ENCODE peak calls at places on chromosome 11, in ten cellular contexts. I is stomach, R is HepG2, C is body of pancreas, T is A549, L is testis, U is breast epithelium, Q is sigmoid colon, D is H1, V is IMR-90. F is an unnamed sample.

GRCh38 chr11:72623052-72623451 is 51.2 kb downstream of the PDE2A start:
- DNase-seq in D (no peak), V (no peak), U (no peak), R (no peak), T (no peak), C (no peak), L (no peak), Q (no peak), I (no peak), F (no peak)

GRCh38 chr11:130886704-130887103 is 29.6 kb downstream of the SNX19 start:
- DNase-seq in I (no peak), C (no peak), R (no peak), U (no peak), Q (no peak), T (no peak), D (no peak), L (no peak), V (peak), F (no peak)

GRCh38 chr11:61709572-61709971 is 29.4 kb downstream of the DAGLA start:
- DNase-seq in D (no peak), U (no peak), L (no peak), R (no peak), V (no peak), C (no peak), I (no peak), Q (no peak), T (no peak), F (no peak)

GRCh38 chr11:61007971-61008896 is 36.8 kb downstream of the CD6 start:
- DNase-seq in D (peak), I (no peak), V (no peak), T (no peak), U (no peak), L (peak), R (no peak), Q (no peak), C (peak), F (no peak)

GRCh38 chr11:133938166-133938565 is 18.6 kb downstream of the IGSF9B start:
- DNase-seq in L (no peak), U (no peak), I (no peak), C (no peak), D (no peak), Q (no peak), T (no peak), R (no peak), V (no peak), F (no peak)

GRCh38 chr11:18392434-18393321 is 1.7 kb upstream of the LDHA start:
- DNase-seq in C (no peak), V (no peak), I (no peak), Q (no peak), L (peak), U (no peak), T (no peak), R (no peak), D (no peak), F (no peak)

GRCh38 chr11:22920939-22921565 is 60.8 kb upstream of the CCDC179 start:
- DNase-seq in D (no peak), L (peak), I (no peak), Q (no peak), U (no peak), T (peak), R (peak), V (peak), C (peak), F (no peak)

GRCh38 chr11:96715208-96715607 is 325.4 kb downstream of the JRKL start:
- DNase-seq in V (no peak), C (no peak), T (no peak), R (no peak), L (no peak), I (no peak), Q (no peak), U (no peak), D (no peak), F (no peak)

GRCh38 chr11:35237345-35237744 is 98.4 kb downstream of the CD44 start:
- DNase-seq in R (no peak), C (no peak), I (no peak), Q (no peak), U (no peak), D (no peak), L (no peak), T (no peak), V (no peak), F (no peak)

DNA sequence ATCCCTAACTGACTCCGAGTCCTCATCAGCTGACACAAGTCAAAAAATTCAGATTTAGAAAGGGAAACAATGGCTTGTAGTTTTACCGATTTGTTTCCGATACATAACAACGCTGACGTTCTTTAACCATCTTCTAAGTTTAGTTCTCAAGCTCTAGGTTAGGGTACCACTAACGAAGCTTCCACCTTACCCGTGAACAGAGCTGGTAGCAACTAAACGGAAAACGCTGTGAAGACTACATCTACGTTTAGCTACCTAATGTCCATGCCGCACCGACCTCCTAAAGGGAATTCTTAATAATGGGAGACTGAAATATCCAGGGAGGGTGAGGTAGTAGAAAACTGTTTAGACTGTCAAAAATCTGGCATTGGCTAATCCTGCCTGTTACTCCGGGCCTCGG is 1.0 kb downstream of the NUP98 start:
- DNase-seq in D (no peak), Q (no peak), C (no peak), U (no peak), T (no peak), V (no peak), R (no peak), I (no peak), L (no peak), F (no peak)
- TF ChIP-seq POLR2A in D (no peak), Q (no peak), C (no peak), U (no peak), T (no peak), V (no peak), R (no peak), I (no peak), L (no peak), F (no peak)

GRCh38 chr11:44766972-44767278 is 40.2 kb downstream of the TSPAN18 start:
- DNase-seq in R (no peak), Q (no peak), U (no peak), V (peak), C (no peak), D (peak), I (no peak), T (no peak), L (no peak), F (peak)

GRCh38 chr11:44766112-44766971 is 39.6 kb downstream of the TSPAN18 start:
- DNase-seq in C (peak), I (peak), D (peak), U (no peak), V (peak), T (no peak), R (no peak), Q (no peak), L (peak), F (peak)

GRCh38 chr11:44765026-44765595 is 38.3 kb downstream of the TSPAN18 start:
- DNase-seq in R (no peak), T (no peak), Q (peak), U (no peak), I (no peak), V (no peak), C (no peak), L (no peak), D (peak), F (peak)

GRCh38 chr11:44765676-44766075 is 38.9 kb downstream of the TSPAN18 start:
- DNase-seq in R (no peak), L (no peak), U (no peak), Q (no peak), V (no peak), C (no peak), I (no peak), D (no peak), T (no peak), F (no peak)

GRCh38 chr11:44767421-44767820 is 40.7 kb downstream of the TSPAN18 start:
- DNase-seq in Q (no peak), C (no peak), T (no peak), U (no peak), V (peak), D (no peak), L (no peak), I (no peak), R (no peak), F (no peak)
- H3K4me3 ChIP-seq in Q (no peak), C (no peak), T (no peak), U (no peak), V (no peak), D (no peak), L (no peak), I (no peak), R (no peak), F (no peak)

DNA sequence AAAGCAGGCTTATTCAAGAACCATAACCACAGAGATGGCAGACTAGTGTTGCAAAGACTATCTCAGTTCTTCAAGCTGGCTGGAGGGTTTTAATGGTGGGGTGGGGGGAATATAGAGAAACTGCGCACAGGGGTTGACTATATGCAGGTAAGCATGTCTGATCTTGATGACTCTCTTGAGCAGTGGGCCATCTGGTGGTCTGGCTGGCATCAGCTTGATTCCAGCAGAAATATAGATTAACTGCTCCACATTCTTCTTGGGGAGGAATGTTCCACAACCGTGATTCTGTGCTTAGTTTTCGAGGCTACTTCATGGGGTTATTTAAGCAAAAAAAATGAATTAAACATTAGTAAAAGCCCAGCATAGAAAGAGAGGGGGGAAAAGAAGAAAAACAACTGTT is 158.8 kb upstream of the PGR start:
- DNase-seq in D (no peak), L (no peak), U (no peak), V (no peak), R (no peak), C (no peak), T (no peak), I (no peak), Q (no peak), F (no peak)
- TF ChIP-seq POLR2A in D (no peak), L (no peak), U (no peak), V (no peak), R (no peak), C (no peak), T (no peak), I (no peak), Q (no peak), F (no peak)

DNA sequence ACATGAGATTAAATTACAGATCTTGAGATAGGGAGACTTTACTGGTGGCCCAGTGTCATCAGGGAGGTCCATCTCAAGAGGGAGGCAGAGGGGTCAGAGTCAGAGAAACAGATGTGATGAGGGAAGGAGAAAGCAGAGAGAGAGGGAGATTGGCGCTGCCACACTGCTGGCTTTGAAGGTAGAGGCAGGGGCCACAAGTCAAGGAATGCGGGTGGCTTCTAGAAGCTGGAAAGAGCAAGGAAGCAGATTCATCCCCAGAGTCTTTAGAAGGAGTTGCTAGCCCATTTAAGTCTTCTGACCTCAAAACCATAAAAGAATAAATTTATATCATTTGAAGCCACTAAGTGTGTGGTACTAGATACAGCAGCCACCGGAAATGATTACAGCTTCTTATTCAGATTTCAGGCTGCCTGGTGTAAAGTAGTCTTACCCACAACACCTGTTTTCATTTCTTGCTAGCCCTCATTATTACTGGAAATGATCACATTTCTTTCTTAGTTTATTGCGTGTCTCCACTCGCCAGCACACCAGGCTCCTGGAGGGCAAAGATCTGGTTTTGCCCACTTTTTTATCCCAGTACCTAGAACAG is 12.6 kb upstream of the SERPINH1 start:
- DNase-seq in R (no peak), T (no peak), U (no peak), I (no peak), L (no peak), D (no peak), C (no peak), V (no peak), Q (no peak), F (no peak)
- H3K4me3 ChIP-seq in R (no peak), T (no peak), U (no peak), I (no peak), L (no peak), D (no peak), C (no peak), V (no peak), Q (no peak), F (no peak)

GRCh38 chr11:2302844-2303626 is 1.2 kb downstream of the TSPAN32 start:
- DNase-seq in D (no peak), T (no peak), V (no peak), U (peak), Q (peak), C (peak), L (peak), R (no peak), I (peak), F (no peak)

GRCh38 chr11:2300290-2300935 is 1.3 kb downstream of the C11orf21 start:
- DNase-seq in L (peak), U (peak), Q (no peak), V (no peak), D (no peak), R (no peak), T (no peak), I (peak), C (no peak), F (no peak)

GRCh38 chr11:2300936-2301630 is 635 bp downstream of the C11orf21 start:
- DNase-seq in T (no peak), U (peak), D (no peak), L (peak), R (no peak), V (no peak), C (no peak), I (peak), Q (no peak), F (no peak)

GRCh38 chr11:2302280-2302843 is 549 bp downstream of the TSPAN32 start:
- DNase-seq in Q (no peak), T (no peak), I (no peak), V (no peak), C (no peak), U (peak), L (no peak), R (no peak), D (no peak), F (no peak)

GRCh38 chr11:2301631-2302272 is at the start of the genes C11orf21 and TSPAN32:
- DNase-seq in U (peak), L (peak), D (no peak), I (peak), V (peak), T (no peak), Q (no peak), C (no peak), R (peak), F (no peak)
- TF ChIP-seq POLR2A in U (no peak), L (no peak), D (no peak), I (no peak), V (no peak), T (no peak), Q (no peak), C (no peak), R (no peak), F (no peak)

F was measured in uterus.